ENCODE peak calls at places on chromosomes 12 and 14, in four cellular contexts. M is neural progenitor cell, Z is GM23248, V is HCT116. O is an unnamed sample.

GRCh38 chr12:17793854-17794253 is 296.1 kb downstream of the RERGL start:
- DNase-seq in M (no peak), Z (no peak), V (no peak), O (no peak)

GRCh38 chr14:100528962-100529560 is 58.2 kb downstream of the BEGAIN start:
- DNase-seq in M (no peak), Z (no peak), V (no peak), O (no peak)

GRCh38 chr12:113781415-113782198 is 184.5 kb downstream of the RBM19 start:
- DNase-seq in M (no peak), Z (peak; percentile 53), V (no peak), O (peak; percentile 30)

GRCh38 chr12:52681551-52682380 is 1.6 kb upstream of the KRT1 start:
- DNase-seq in M (no peak), Z (no peak), V (no peak), O (no peak)

GRCh38 chr12:110165540-110166159 is 41.5 kb downstream of the IFT81 start:
- DNase-seq in M (no peak), Z (no peak), V (no peak), O (peak; percentile 1)

GRCh38 chr12:132314516-132315233 is 14.7 kb downstream of the GALNT9 start:
- DNase-seq in M (no peak), Z (no peak), V (no peak), O (no peak)

GRCh38 chr14:91058017-91058675 is 2.3 kb downstream of the RPS6KA5 start:
- DNase-seq in M (no peak), Z (peak; percentile 43), V (no peak), O (no peak)

GRCh38 chr14:95707327-95707726 is 6.6 kb downstream of the TCL1A start:
- DNase-seq in M (no peak), Z (no peak), V (no peak), O (no peak)

GRCh38 chr12:111155521-111155920 is 213.4 kb downstream of the PHETA1 start:
- DNase-seq in M (no peak), Z (no peak), V (no peak), O (no peak)

GRCh38 chr12:70652451-70652850 is 15.2 kb upstream of the PTPRB start:
- DNase-seq in M (no peak), Z (no peak), V (no peak), O (no peak)

GRCh38 chr12:25949343-25949742 is 9.1 kb upstream of the RASSF8 start:
- DNase-seq in M (no peak), Z (no peak), V (no peak), O (no peak)

GRCh38 chr14:104256025-104256424 is 117.6 kb downstream of the KIF26A start:
- DNase-seq in M (no peak), Z (no peak), V (no peak), O (no peak)

GRCh38 chr12:5083955-5084849 is 40.5 kb downstream of the KCNA5 start:
- DNase-seq in M (peak; percentile 62), Z (peak; percentile 67), V (peak; percentile 28), O (peak; percentile 24)

GRCh38 chr12:24109381-24110039 is 160.0 kb upstream of the SOX5 start:
- DNase-seq in M (peak; percentile 47), Z (peak; percentile 24), V (no peak), O (peak; percentile 17)

GRCh38 chr14:75476274-75476995 is 45.8 kb upstream of the BATF start:
- DNase-seq in M (peak; percentile 74), Z (no peak), V (no peak), O (peak; percentile 78)

GRCh38 chr14:38042356-38042755 is 165.3 kb upstream of the SSTR1 start:
- DNase-seq in M (no peak), Z (peak; percentile 84), V (peak; percentile 49), O (peak; percentile 38)

GRCh38 chr12:48816148-48816854 is 2.0 kb upstream of the CACNB3 start:
- DNase-seq in M (no peak), Z (peak; percentile 26), V (no peak), O (no peak)

GRCh38 chr14:21041676-21042433 is at the start of gene RNASE7:
- DNase-seq in M (no peak), Z (peak; percentile 76), V (no peak), O (no peak)

GRCh38 chr14:31096255-31096654 is 70.1 kb upstream of the STRN3 start:
- DNase-seq in M (no peak), Z (peak; percentile 8), V (no peak), O (no peak)

GRCh38 chr14:54000341-54000811 is 43.8 kb upstream of the BMP4 start:
- DNase-seq in M (no peak), Z (peak; percentile 50), V (no peak), O (no peak)

GRCh38 chr14:49303952-49304516 is 282.1 kb downstream of the RPS29 start:
- DNase-seq in M (peak; percentile 73), Z (peak; percentile 35), V (no peak), O (no peak)

GRCh38 chr14:67569011-67569650 is 30.9 kb downstream of the PIGH start:
- DNase-seq in M (peak; percentile 26), Z (no peak), V (no peak), O (no peak)

GRCh38 chr14:104223810-104224515 is 85.6 kb downstream of the KIF26A start:
- DNase-seq in M (no peak), Z (no peak), V (no peak), O (no peak)

GRCh38 chr12:29907486-29907885 is 123.7 kb upstream of the TMTC1 start:
- DNase-seq in M (no peak), Z (no peak), V (no peak), O (no peak)

GRCh38 chr14:31682768-31683167 is 121.6 kb downstream of the NUBPL start:
- DNase-seq in M (no peak), Z (no peak), V (no peak), O (no peak)

GRCh38 chr14:37668646-37669045 is 73.2 kb downstream of the TTC6 start:
- DNase-seq in M (no peak), Z (peak; percentile 20), V (no peak), O (no peak)

GRCh38 chr12:95481072-95481471 is 7.1 kb downstream of the METAP2 start:
- DNase-seq in M (no peak), Z (no peak), V (no peak), O (no peak)

GRCh38 chr14:39593339-39593738 is 161.1 kb upstream of the FBXO33 start:
- DNase-seq in M (no peak), Z (no peak), V (no peak), O (no peak)

GRCh38 chr12:128891856-128892255 is 38.6 kb downstream of the GLT1D1 start:
- DNase-seq in M (no peak), Z (no peak), V (no peak), O (no peak)

GRCh38 chr12:2244013-2244861 is 191.4 kb downstream of the CACNA1C start:
- DNase-seq in M (peak; percentile 76), Z (peak; percentile 95), V (peak; percentile 2), O (peak; percentile 50)

GRCh38 chr12:57736743-57737466 is 1.6 kb downstream of the AGAP2 start:
- DNase-seq in M (peak; percentile 33), Z (peak; percentile 30), V (no peak), O (no peak)

GRCh38 chr12:98645572-98646067 is 530 bp downstream of the APAF1 start:
- DNase-seq in M (peak; percentile 53), Z (peak; percentile 48), V (no peak), O (no peak)

GRCh38 chr14:42370056-42370455 is 763.4 kb downstream of the LRFN5 start:
- DNase-seq in M (no peak), Z (no peak), V (no peak), O (no peak)

DNA sequence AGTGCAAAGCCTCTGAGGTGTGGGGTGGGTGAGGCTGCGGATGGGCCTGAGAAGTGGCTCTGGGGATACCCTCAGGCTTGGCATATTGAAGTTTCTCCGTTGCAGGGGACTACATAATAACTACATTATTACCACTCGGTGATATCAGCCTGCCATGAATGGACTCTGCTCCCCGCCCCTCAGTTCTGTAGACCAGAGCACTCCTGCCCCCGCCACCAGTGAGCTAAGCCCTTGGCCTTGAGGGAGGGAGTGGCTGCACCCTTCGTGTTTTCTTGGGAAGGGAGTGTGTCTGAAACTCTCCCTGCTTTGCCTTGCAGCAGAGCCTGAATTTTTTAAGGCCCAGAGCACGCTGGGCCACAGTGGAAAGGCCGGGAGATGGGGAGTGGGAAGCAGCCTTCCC is 1.7 kb downstream of the ORAI1 start:
- DNase-seq in M (no peak), Z (no peak), V (no peak), O (no peak)
- H3K4me1 ChIP-seq in M (peaks cover 36% of the 10 kb centered on the region), Z (peaks cover 19% of the 10 kb centered on the region), V (peaks cover 49% of the 10 kb centered on the region), O (peaks cover 73% of the 10 kb centered on the region)

DNA sequence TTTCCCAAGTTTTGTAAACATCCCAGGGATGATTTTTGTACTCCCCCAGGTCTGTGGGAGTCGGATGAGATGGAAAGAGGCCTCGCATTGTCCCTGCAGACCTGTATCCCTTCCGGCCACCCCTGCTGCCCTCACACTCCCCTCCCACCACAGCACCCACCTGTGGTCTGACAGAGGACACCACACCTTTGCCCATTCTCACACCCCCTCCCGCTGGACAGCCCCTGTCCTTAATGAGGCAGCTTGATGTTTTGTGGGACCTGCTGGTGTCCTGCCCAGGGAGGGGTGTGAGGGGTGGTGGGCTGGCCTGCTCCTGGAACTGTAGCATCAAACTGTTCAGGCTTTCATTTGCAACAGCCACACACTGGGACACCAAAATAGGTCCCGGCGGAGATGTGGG is 71.3 kb downstream of the EID3 start:
- DNase-seq in M (no peak), Z (no peak), V (no peak), O (no peak)
- H3K4me1 ChIP-seq in M (peaks cover 14% of the 10 kb centered on the region), Z (peaks cover 21% of the 10 kb centered on the region), V (peaks cover 36% of the 10 kb centered on the region), O (no peaks in the 10 kb centered on the region)

GRCh38 chr12:104410786-104411185 is 46.0 kb upstream of the CHST11 start:
- DNase-seq in M (no peak), Z (peak; percentile 28), V (no peak), O (no peak)
- H3K4me1 ChIP-seq in M (peaks cover 12% of the 10 kb centered on the region), Z (no peaks in the 10 kb centered on the region), V (peaks cover 81% of the 10 kb centered on the region), O (peaks cover 5% of the 10 kb centered on the region)

DNA sequence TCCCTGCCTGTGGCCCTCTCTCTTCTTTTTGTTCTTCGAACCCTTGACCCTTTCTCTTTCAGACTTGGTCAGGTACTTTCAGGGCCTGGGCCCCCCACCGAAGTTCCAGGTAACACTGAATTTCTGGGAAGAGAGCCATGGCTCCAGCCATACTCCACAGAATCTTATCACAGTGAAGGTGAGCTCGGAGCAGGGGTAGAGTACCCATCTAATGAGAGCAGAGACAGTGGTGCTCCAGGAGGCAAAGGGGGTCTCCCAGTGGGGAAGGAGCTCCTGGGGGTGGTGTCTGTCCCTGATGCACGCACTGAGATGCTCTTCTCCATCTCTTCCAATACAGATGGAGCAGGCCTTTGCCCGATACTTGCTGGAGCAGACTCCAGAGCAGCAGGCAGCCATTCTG is 4.7 kb downstream of the IRF9 start:
- DNase-seq in M (no peak), Z (no peak), V (no peak), O (no peak)
- H3K4me1 ChIP-seq in M (no peaks in the 10 kb centered on the region), Z (peaks cover 5% of the 10 kb centered on the region), V (peaks cover 14% of the 10 kb centered on the region), O (peaks cover 17% of the 10 kb centered on the region)

GRCh38 chr12:115383668-115384067 is 699.7 kb upstream of the TBX3 start:
- DNase-seq in M (no peak), Z (peak; percentile 82), V (no peak), O (no peak)
- H3K4me1 ChIP-seq in M (peaks cover 10% of the 10 kb centered on the region), Z (no peaks in the 10 kb centered on the region), V (peaks cover 3% of the 10 kb centered on the region), O (peaks cover 56% of the 10 kb centered on the region)

DNA sequence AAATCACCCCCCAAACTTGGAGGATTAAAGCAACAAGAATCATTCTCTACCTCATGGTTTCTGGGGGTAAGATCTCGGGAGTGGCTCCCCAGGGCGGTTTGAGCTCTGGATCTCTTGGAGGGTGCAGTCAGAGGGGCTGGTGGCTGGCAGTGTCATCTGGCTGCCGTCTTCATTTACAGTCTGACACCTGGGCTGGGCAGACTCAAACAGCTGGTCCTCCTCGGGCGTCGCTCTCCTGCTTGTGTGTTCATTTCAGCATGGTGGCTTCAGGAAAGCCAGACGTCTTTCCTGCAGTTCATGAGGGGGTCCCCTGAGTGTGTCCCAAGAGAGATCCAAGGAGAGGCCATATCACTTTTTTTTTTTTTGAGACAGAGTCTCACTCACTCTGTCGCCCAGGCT is 66.5 kb upstream of the NCOR2 start:
- DNase-seq in M (no peak), Z (no peak), V (no peak), O (no peak)
- H3K4me1 ChIP-seq in M (peaks cover 14% of the 10 kb centered on the region), Z (peaks cover 8% of the 10 kb centered on the region), V (peaks cover 75% of the 10 kb centered on the region), O (no peaks in the 10 kb centered on the region)